ENCODE peak calls at places on chromosome 10, in five cellular contexts. U is pancreas; J is trophoblast cell; Q is WERI-Rb-1; M is CD4-positive, alpha-beta memory T cell. O is an unnamed sample.

GRCh38 chr10:110442746-110443145 is 55.0 kb upstream of the DUSP5 start:
- DNase-seq in U (no peak), J (no peak), Q (no peak), M (no peak), O (no peak)

GRCh38 chr10:74542077-74542476 is 284.3 kb upstream of the KAT6B start:
- DNase-seq in U (no peak), J (peak), Q (no peak), M (no peak), O (no peak)

GRCh38 chr10:114605155-114605797 is 52.8 kb downstream of the ABLIM1 start:
- DNase-seq in U (no peak), J (no peak), Q (no peak), M (no peak), O (no peak)

GRCh38 chr10:14413583-14413982 is 82.9 kb upstream of the FRMD4A start:
- DNase-seq in U (no peak), J (no peak), Q (no peak), M (no peak), O (no peak)

GRCh38 chr10:77099136-77099535 is 538.5 kb downstream of the KCNMA1 start:
- DNase-seq in U (no peak), J (no peak), Q (no peak), M (no peak), O (no peak)

GRCh38 chr10:110067960-110068770 is 60.4 kb downstream of the ADD3 start:
- DNase-seq in U (no peak), J (no peak), Q (no peak), M (peak), O (peak)

GRCh38 chr10:24118246-24118645 is 90.7 kb upstream of the KIAA1217 start:
- DNase-seq in U (no peak), J (no peak), Q (peak), M (no peak), O (no peak)

GRCh38 chr10:8306685-8307364 is 252.3 kb downstream of the GATA3 start:
- DNase-seq in U (no peak), J (peak), Q (no peak), M (no peak), O (no peak)

GRCh38 chr10:28179490-28180099 is 123.3 kb downstream of the MPP7 start:
- DNase-seq in U (no peak), J (peak), Q (peak), M (peak), O (peak)

GRCh38 chr10:76257816-76258215 is 826.4 kb downstream of the LRMDA start:
- DNase-seq in U (no peak), J (no peak), Q (no peak), M (no peak), O (no peak)

GRCh38 chr10:32795598-32796183 is 162.3 kb downstream of the ITGB1 start:
- DNase-seq in U (no peak), J (no peak), Q (no peak), M (peak), O (peak)

GRCh38 chr10:20616918-20617801 is 280.0 kb downstream of the NEBL start:
- DNase-seq in U (no peak), J (no peak), Q (no peak), M (no peak), O (peak)

GRCh38 chr10:124447741-124448466 is 1.9 kb downstream of the NKX1-2 start:
- DNase-seq in U (no peak), J (no peak), Q (peak), M (no peak), O (no peak)

GRCh38 chr10:18421726-18422293 is 229.6 kb downstream of the NSUN6 start:
- DNase-seq in U (no peak), J (no peak), Q (no peak), M (no peak), O (no peak)

GRCh38 chr10:95445223-95445836 is 115.8 kb downstream of the SORBS1 start:
- DNase-seq in U (peak), J (peak), Q (no peak), M (no peak), O (no peak)

GRCh38 chr10:130202984-130203617 is 66.9 kb downstream of the GLRX3 start:
- DNase-seq in U (no peak), J (no peak), Q (no peak), M (no peak), O (no peak)

GRCh38 chr10:102675151-102675886 is 31.0 kb downstream of the TRIM8 start:
- DNase-seq in U (no peak), J (no peak), Q (no peak), M (no peak), O (no peak)

GRCh38 chr10:70575874-70576802 is 26.4 kb downstream of the PRF1 start:
- DNase-seq in U (no peak), J (no peak), Q (no peak), M (peak), O (peak)

GRCh38 chr10:49761789-49762565 is at the start of gene OGDHL:
- DNase-seq in U (peak), J (no peak), Q (peak), M (no peak), O (peak)
- H3K4me3 ChIP-seq in U (peak), J (peak), Q (peak), M (no peak), O (peak)

DNA sequence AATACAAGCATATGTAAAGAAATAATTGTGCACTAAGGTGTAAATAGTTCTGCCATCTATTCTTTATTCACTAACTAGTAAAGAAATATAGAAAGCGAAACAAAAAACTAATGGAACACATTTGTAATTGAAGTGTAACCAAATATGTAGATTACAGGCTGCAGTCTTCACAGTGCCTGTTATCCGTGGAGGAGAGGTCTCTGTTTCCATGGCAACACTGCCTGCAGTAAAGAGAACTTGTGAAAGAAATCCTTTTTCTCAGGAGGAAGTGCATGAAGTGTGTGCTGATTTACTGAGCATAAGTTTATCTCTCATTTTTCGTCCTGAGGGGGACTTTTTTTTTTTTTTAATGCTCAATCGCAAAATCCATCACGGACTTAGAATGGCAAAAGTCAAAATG is 102.5 kb downstream of the APBB1IP start:
- DNase-seq in U (no peak), J (no peak), Q (no peak), M (no peak), O (peak)
- H3K4me3 ChIP-seq in U (no peak), J (no peak), Q (no peak), M (no peak), O (no peak)

DNA sequence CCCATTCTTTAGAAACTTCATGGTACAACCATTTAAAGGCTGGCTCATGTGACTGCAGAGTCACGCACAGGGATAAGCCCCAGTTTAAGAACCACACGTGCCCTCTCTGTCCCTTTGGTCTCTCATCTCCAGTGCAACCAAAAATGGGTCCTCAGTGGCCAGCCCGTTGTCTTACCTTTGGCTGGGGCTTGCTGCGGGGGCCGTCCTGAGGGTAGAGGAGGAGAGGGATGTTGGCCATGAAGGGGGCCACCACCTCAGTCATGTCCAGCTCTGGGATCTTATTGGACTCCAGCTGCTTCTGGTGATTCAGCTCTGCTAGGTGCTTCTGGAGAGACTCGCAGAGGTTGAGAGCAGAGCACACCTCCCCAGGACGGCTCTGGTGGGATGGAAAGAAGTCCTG is 22.3 kb downstream of the PSAP start:
- DNase-seq in U (no peak), J (no peak), Q (no peak), M (no peak), O (no peak)
- H3K4me3 ChIP-seq in U (no peak), J (no peak), Q (no peak), M (no peak), O (no peak)

DNA sequence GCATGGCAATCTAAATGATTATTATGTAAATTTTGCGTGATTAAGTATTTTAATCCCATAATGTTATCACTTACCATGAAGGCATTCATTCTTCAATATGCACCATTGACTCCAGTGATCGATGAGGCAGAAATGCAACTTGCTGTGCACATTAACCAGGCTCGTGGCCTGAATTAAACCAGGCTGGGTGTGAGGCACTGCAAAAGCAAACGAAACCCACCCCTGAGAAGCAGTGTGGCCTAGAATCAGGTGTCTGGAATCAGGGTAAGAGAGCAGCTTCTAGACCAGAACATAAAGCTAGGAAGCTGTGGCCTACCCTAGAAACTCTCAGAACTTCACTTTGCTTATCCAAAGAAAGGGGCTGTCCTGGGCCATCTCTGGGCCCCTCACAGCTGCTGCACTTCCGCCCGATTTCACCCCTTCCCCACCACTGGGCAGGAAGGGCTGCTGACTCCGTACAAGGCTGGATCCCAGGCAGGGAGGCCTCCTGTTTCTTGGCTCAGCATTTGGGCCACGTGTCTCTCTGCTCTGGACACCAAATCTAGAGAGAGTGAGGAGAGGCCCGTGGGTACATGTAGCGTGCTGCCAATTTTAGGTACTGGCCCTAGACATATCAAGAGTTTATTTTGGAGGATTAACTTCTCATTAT is 4.4 kb downstream of the PTPRE start:
- DNase-seq in U (no peak), J (no peak), Q (no peak), M (no peak), O (no peak)
- H3K4me3 ChIP-seq in U (no peak), J (no peak), Q (no peak), M (no peak), O (no peak)